ENCODE peak calls at places on chromosomes 3 and 15, in six cellular contexts. One of them, this sample, is unnamed. For H3K27me3, the result is how much of the 10 kb centered on the place peaks cover.

GRCh38 chr3:122793568-122794416 is at the start of gene HSPBAP1:
- DNase-seq in H9: peak
- DNase-seq in mesendoderm: peak
- DNase-seq in IMR-90: peak
- DNase-seq in neuronal stem cell: peak
- DNase-seq in H1: peak
- DNase-seq in this sample: peak

GRCh38 chr3:132595036-132595435 is 2.0 kb upstream of the ACKR4 start:
- DNase-seq in H9: peak
- DNase-seq in neuronal stem cell: peak
- DNase-seq in H1: no peak
- DNase-seq in mesendoderm: peak
- DNase-seq in IMR-90: peak
- DNase-seq in this sample: peak

GRCh38 chr15:47466357-47466756 is 250.9 kb upstream of the SEMA6D start:
- DNase-seq in H9: no peak
- DNase-seq in mesendoderm: no peak
- DNase-seq in neuronal stem cell: no peak
- DNase-seq in H1: no peak
- DNase-seq in IMR-90: peak
- DNase-seq in this sample: peak

GRCh38 chr3:52014613-52015012 is 18.9 kb upstream of the RPL29 start:
- DNase-seq in mesendoderm: peak
- DNase-seq in neuronal stem cell: no peak
- DNase-seq in IMR-90: no peak
- DNase-seq in H1: peak
- DNase-seq in H9: peak
- DNase-seq in this sample: peak

GRCh38 chr15:56760186-56760585 is 26.9 kb upstream of the ZNF280D start:
- DNase-seq in IMR-90: peak
- DNase-seq in H9: no peak
- DNase-seq in neuronal stem cell: no peak
- DNase-seq in H1: no peak
- DNase-seq in mesendoderm: no peak
- DNase-seq in this sample: peak

GRCh38 chr3:185362850-185363661 is at the start of gene MAP3K13:
- DNase-seq in mesendoderm: peak
- DNase-seq in H1: peak
- DNase-seq in neuronal stem cell: peak
- DNase-seq in H9: peak
- DNase-seq in IMR-90: peak
- DNase-seq in this sample: peak

GRCh38 chr3:62755285-62755684 is 119.9 kb downstream of the CADPS start:
- DNase-seq in IMR-90: no peak
- DNase-seq in neuronal stem cell: no peak
- DNase-seq in mesendoderm: no peak
- DNase-seq in H9: no peak
- DNase-seq in H1: no peak
- DNase-seq in this sample: no peak

GRCh38 chr3:149770246-149770645 is 18.0 kb upstream of the COMMD2 start:
- DNase-seq in mesendoderm: no peak
- DNase-seq in neuronal stem cell: no peak
- DNase-seq in IMR-90: no peak
- DNase-seq in H1: no peak
- DNase-seq in H9: no peak
- DNase-seq in this sample: no peak

GRCh38 chr15:41568350-41569017 is 9.5 kb downstream of the TYRO3 start:
- DNase-seq in IMR-90: peak
- DNase-seq in neuronal stem cell: peak
- DNase-seq in mesendoderm: peak
- DNase-seq in H9: peak
- DNase-seq in H1: peak
- DNase-seq in this sample: peak

GRCh38 chr3:127073931-127074820 is 91.3 kb downstream of the PLXNA1 start:
- DNase-seq in neuronal stem cell: no peak
- DNase-seq in H1: no peak
- DNase-seq in H9: no peak
- DNase-seq in IMR-90: no peak
- DNase-seq in mesendoderm: no peak
- DNase-seq in this sample: no peak

GRCh38 chr3:15796771-15797599 is 794 bp downstream of the ANKRD28 start:
- DNase-seq in IMR-90: peak
- DNase-seq in mesendoderm: peak
- DNase-seq in neuronal stem cell: peak
- DNase-seq in H1: no peak
- DNase-seq in H9: no peak
- DNase-seq in this sample: peak

GRCh38 chr3:106711650-106712049 is 665.6 kb upstream of the CCDC54 start:
- DNase-seq in neuronal stem cell: no peak
- DNase-seq in mesendoderm: no peak
- DNase-seq in H9: no peak
- DNase-seq in IMR-90: peak
- DNase-seq in H1: no peak
- DNase-seq in this sample: peak

GRCh38 chr3:134542287-134542686 is 56.4 kb downstream of the CEP63 start:
- DNase-seq in neuronal stem cell: no peak
- DNase-seq in mesendoderm: peak
- DNase-seq in IMR-90: no peak
- DNase-seq in H1: no peak
- DNase-seq in H9: no peak
- DNase-seq in this sample: peak

GRCh38 chr3:16286161-16286560 is 21.1 kb downstream of the OXNAD1 start:
- DNase-seq in IMR-90: no peak
- DNase-seq in mesendoderm: no peak
- DNase-seq in neuronal stem cell: no peak
- DNase-seq in H9: no peak
- DNase-seq in H1: no peak
- DNase-seq in this sample: no peak

GRCh38 chr3:138249636-138250035 is 62.5 kb downstream of the ARMC8 start:
- DNase-seq in H9: no peak
- DNase-seq in H1: no peak
- DNase-seq in IMR-90: no peak
- DNase-seq in neuronal stem cell: no peak
- DNase-seq in mesendoderm: no peak
- DNase-seq in this sample: no peak

GRCh38 chr3:5232570-5232969 is 45.1 kb downstream of the EDEM1 start:
- DNase-seq in H1: no peak
- DNase-seq in H9: peak
- DNase-seq in mesendoderm: peak
- DNase-seq in IMR-90: no peak
- DNase-seq in neuronal stem cell: no peak
- DNase-seq in this sample: no peak

GRCh38 chr3:102124301-102125158 is 275.2 kb downstream of the NFKBIZ start:
- DNase-seq in H1: no peak
- DNase-seq in neuronal stem cell: no peak
- DNase-seq in mesendoderm: peak
- DNase-seq in IMR-90: peak
- DNase-seq in H9: no peak
- DNase-seq in this sample: peak

GRCh38 chr3:123112232-123112631 is 45.4 kb downstream of the PDIA5 start:
- DNase-seq in H1: no peak
- DNase-seq in IMR-90: no peak
- DNase-seq in mesendoderm: no peak
- DNase-seq in neuronal stem cell: no peak
- DNase-seq in H9: no peak
- DNase-seq in this sample: no peak

GRCh38 chr3:134708025-134708597 is 57.3 kb upstream of the KY start:
- DNase-seq in mesendoderm: no peak
- DNase-seq in IMR-90: peak
- DNase-seq in H1: no peak
- DNase-seq in H9: no peak
- DNase-seq in neuronal stem cell: no peak
- DNase-seq in this sample: no peak

GRCh38 chr3:29408676-29409075 is 127.8 kb downstream of the RBMS3 start:
- DNase-seq in IMR-90: no peak
- DNase-seq in mesendoderm: no peak
- DNase-seq in H9: no peak
- DNase-seq in H1: no peak
- DNase-seq in neuronal stem cell: no peak
- DNase-seq in this sample: no peak

GRCh38 chr3:184145881-184146280 is 9.3 kb upstream of the DVL3 start:
- DNase-seq in H1: no peak
- DNase-seq in IMR-90: no peak
- DNase-seq in H9: no peak
- DNase-seq in neuronal stem cell: no peak
- DNase-seq in mesendoderm: no peak
- DNase-seq in this sample: no peak

GRCh38 chr3:104437131-104437750 is 929.5 kb upstream of the ALCAM start:
- DNase-seq in H1: no peak
- DNase-seq in mesendoderm: peak
- DNase-seq in H9: no peak
- DNase-seq in IMR-90: peak
- DNase-seq in neuronal stem cell: no peak
- DNase-seq in this sample: peak

GRCh38 chr3:27680517-27681246 is 41.4 kb downstream of the EOMES start:
- DNase-seq in H9: peak
- DNase-seq in IMR-90: no peak
- DNase-seq in H1: peak
- DNase-seq in neuronal stem cell: peak
- DNase-seq in mesendoderm: peak
- DNase-seq in this sample: no peak

GRCh38 chr3:177035678-177036077 is 161.6 kb downstream of the TBL1XR1 start:
- DNase-seq in neuronal stem cell: no peak
- DNase-seq in H9: no peak
- DNase-seq in mesendoderm: no peak
- DNase-seq in IMR-90: no peak
- DNase-seq in H1: no peak
- DNase-seq in this sample: no peak

DNA sequence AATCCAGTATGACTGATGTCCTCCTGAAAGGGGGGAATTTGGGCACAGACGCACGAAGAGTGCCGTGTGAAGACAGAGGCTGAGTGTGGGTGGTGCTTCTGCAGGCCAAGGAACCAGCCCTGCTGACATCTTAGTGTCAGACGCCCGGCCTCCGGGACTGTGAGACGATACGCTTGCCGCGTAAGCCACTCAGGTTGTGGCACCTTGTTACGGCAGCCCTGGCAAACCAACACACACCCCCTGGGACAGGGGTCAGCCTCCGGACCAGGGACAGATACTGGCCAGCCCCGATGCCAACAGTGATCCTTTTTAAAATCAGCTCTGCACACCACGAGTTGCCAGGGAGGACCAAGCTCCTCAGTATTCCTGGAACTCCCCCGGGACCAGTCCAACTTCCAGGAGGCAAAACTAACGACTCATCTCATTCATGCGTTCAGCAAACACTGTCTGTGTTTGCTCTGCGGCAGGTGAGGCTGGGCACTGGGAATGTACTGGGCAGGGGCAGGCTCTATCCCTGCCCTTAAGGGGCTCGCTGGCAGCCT is 21.2 kb upstream of the PIGZ start:
- DNase-seq in H9: no peak
- DNase-seq in mesendoderm: no peak
- DNase-seq in IMR-90: no peak
- DNase-seq in neuronal stem cell: no peak
- DNase-seq in H1: no peak
- DNase-seq in this sample: no peak
- H3K27ac ChIP-seq in H9: no peak
- H3K27ac ChIP-seq in mesendoderm: no peak
- H3K27ac ChIP-seq in IMR-90: no peak
- H3K27ac ChIP-seq in neuronal stem cell: no peak
- H3K27ac ChIP-seq in H1: no peak
- H3K27ac ChIP-seq in this sample: no peak

DNA sequence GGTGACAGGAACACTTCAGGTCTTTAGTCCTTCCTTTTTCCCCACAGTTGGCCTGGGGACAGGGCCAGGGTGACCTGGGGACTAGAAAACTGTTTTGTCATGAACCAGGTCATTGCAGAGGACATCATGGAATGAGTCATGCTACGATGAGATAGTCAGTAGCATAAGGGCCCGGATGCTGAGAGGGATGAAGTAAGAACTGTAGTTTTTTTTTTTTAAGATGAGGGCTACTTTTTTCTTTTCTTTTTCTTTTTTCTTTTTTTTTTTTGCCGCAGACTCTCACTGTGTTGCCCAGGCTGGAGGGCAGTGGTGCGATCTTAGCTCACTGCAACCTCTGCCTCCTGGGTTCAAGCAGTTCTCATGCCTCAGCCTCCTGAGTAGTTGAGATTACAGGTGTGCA is 8.0 kb downstream of the MAP2K5 start:
- DNase-seq in IMR-90: peak
- DNase-seq in mesendoderm: peak
- DNase-seq in H9: no peak
- DNase-seq in H1: no peak
- DNase-seq in neuronal stem cell: no peak
- DNase-seq in this sample: peak
- H3K27me3 ChIP-seq in IMR-90: under half
- H3K27me3 ChIP-seq in mesendoderm: under half
- H3K27me3 ChIP-seq in H9: under half
- H3K27me3 ChIP-seq in H1: under half
- H3K27me3 ChIP-seq in neuronal stem cell: under half
- H3K27me3 ChIP-seq in this sample: under half

GRCh38 chr3:129404610-129405009 is 23.8 kb downstream of the EFCAB12 start:
- DNase-seq in IMR-90: no peak
- DNase-seq in mesendoderm: no peak
- DNase-seq in H9: no peak
- DNase-seq in neuronal stem cell: no peak
- DNase-seq in H1: no peak
- DNase-seq in this sample: no peak

GRCh38 chr3:129402616-129403015 is 25.8 kb downstream of the EFCAB12 start:
- DNase-seq in H1: no peak
- DNase-seq in neuronal stem cell: no peak
- DNase-seq in IMR-90: no peak
- DNase-seq in H9: no peak
- DNase-seq in mesendoderm: no peak
- DNase-seq in this sample: no peak

GRCh38 chr3:129402210-129402609 is 26.2 kb downstream of the EFCAB12 start:
- DNase-seq in neuronal stem cell: no peak
- DNase-seq in IMR-90: no peak
- DNase-seq in H9: no peak
- DNase-seq in mesendoderm: no peak
- DNase-seq in H1: no peak
- DNase-seq in this sample: no peak

GRCh38 chr3:129403450-129403849 is 25.0 kb downstream of the EFCAB12 start:
- DNase-seq in H1: no peak
- DNase-seq in H9: no peak
- DNase-seq in IMR-90: no peak
- DNase-seq in neuronal stem cell: no peak
- DNase-seq in mesendoderm: no peak
- DNase-seq in this sample: no peak

DNA sequence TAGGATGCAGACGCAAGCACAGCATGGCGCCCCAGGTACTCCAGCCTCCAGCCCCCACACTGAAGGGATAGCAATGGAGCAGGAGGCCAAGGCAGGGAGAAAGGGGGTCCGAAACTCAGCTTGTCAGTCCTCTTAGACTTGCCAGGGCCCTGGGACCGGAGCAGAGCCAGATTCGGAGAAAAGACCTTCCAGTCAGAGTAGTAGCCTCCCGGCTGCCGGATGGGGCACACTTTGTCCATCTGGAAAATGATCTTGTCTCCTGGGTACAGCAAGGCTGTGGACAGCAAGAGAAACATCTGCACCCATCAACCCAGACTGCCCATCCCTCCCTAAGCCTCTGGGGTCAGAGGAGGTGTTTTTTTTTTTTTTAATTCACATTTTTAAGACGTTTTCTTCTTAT is 24.3 kb downstream of the EFCAB12 start:
- DNase-seq in IMR-90: no peak
- DNase-seq in H9: no peak
- DNase-seq in neuronal stem cell: no peak
- DNase-seq in mesendoderm: no peak
- DNase-seq in H1: no peak
- DNase-seq in this sample: no peak
- H2BK15ac ChIP-seq in IMR-90: no peak
- H2BK15ac ChIP-seq in H9: no peak
- H2BK15ac ChIP-seq in neuronal stem cell: no peak
- H2BK15ac ChIP-seq in mesendoderm: no peak
- H2BK15ac ChIP-seq in H1: no peak
- H2BK15ac ChIP-seq in this sample: no peak

GRCh38 chr3:42732829-42733459 is 30.3 kb upstream of the HHATL start:
- DNase-seq in H1: peak
- DNase-seq in neuronal stem cell: no peak
- DNase-seq in mesendoderm: peak
- DNase-seq in H9: peak
- DNase-seq in IMR-90: no peak
- DNase-seq in this sample: no peak
- H3K27ac ChIP-seq in H1: no peak
- H3K27ac ChIP-seq in neuronal stem cell: no peak
- H3K27ac ChIP-seq in mesendoderm: no peak
- H3K27ac ChIP-seq in H9: no peak
- H3K27ac ChIP-seq in IMR-90: no peak
- H3K27ac ChIP-seq in this sample: no peak